ENCODE peak calls at places on chromosomes 6 and 20, in four cellular contexts. One of them, this sample, is unnamed.

GRCh38 chr6:100456178-100456880 is 8.4 kb downstream of the SIM1 start:
- DNase-seq in mammary epithelial cell: no peak
- DNase-seq in tibial artery: no peak
- DNase-seq in SK-N-SH: no peak
- DNase-seq in this sample: no peak

GRCh38 chr20:45970646-45971424 is 1.2 kb downstream of the ZNF335 start:
- DNase-seq in mammary epithelial cell: no peak
- DNase-seq in tibial artery: no peak
- DNase-seq in SK-N-SH: peak; percentile 53
- DNase-seq in this sample: peak; percentile 71

GRCh38 chr6:10883312-10884244 is 1.7 kb upstream of the GCM2 start:
- DNase-seq in SK-N-SH: no peak
- DNase-seq in tibial artery: no peak
- DNase-seq in mammary epithelial cell: no peak
- DNase-seq in this sample: no peak

GRCh38 chr6:79421001-79421411 is 116.2 kb downstream of the LCA5 start:
- DNase-seq in mammary epithelial cell: peak; percentile 30
- DNase-seq in SK-N-SH: no peak
- DNase-seq in tibial artery: no peak
- DNase-seq in this sample: no peak

GRCh38 chr6:42315991-42316378 is 98.3 kb upstream of the MRPS10 start:
- DNase-seq in mammary epithelial cell: peak; percentile 83
- DNase-seq in SK-N-SH: no peak
- DNase-seq in tibial artery: no peak
- DNase-seq in this sample: no peak

GRCh38 chr6:56842602-56843475 is 112.1 kb upstream of the BEND6 start:
- DNase-seq in mammary epithelial cell: peak; percentile 64
- DNase-seq in SK-N-SH: peak; percentile 36
- DNase-seq in tibial artery: peak; percentile 32
- DNase-seq in this sample: peak; percentile 52

GRCh38 chr6:10658910-10659696 is 35.3 kb downstream of the C6orf52 start:
- DNase-seq in tibial artery: no peak
- DNase-seq in mammary epithelial cell: no peak
- DNase-seq in SK-N-SH: no peak
- DNase-seq in this sample: no peak

GRCh38 chr6:6788394-6789020 is 200.0 kb downstream of the LY86 start:
- DNase-seq in tibial artery: no peak
- DNase-seq in SK-N-SH: no peak
- DNase-seq in mammary epithelial cell: no peak
- DNase-seq in this sample: no peak

GRCh38 chr6:71011861-71012260 is 55.0 kb upstream of the B3GAT2 start:
- DNase-seq in SK-N-SH: no peak
- DNase-seq in mammary epithelial cell: no peak
- DNase-seq in tibial artery: no peak
- DNase-seq in this sample: no peak

GRCh38 chr20:49982346-49983122 is at the start of gene SNAI1:
- DNase-seq in mammary epithelial cell: peak; percentile 68
- DNase-seq in SK-N-SH: peak; percentile 98
- DNase-seq in tibial artery: peak; percentile 62
- DNase-seq in this sample: peak; percentile 90

GRCh38 chr20:3749689-3750639 is 17.5 kb downstream of the HSPA12B start:
- DNase-seq in tibial artery: no peak
- DNase-seq in mammary epithelial cell: peak; percentile 23
- DNase-seq in SK-N-SH: peak; percentile 98
- DNase-seq in this sample: no peak

GRCh38 chr6:140478631-140479030 is 1104.2 kb upstream of the CITED2 start:
- DNase-seq in tibial artery: no peak
- DNase-seq in SK-N-SH: no peak
- DNase-seq in mammary epithelial cell: no peak
- DNase-seq in this sample: no peak

GRCh38 chr6:10595731-10596664 is 74.8 kb downstream of the GCNT2 start:
- DNase-seq in mammary epithelial cell: no peak
- DNase-seq in tibial artery: no peak
- DNase-seq in SK-N-SH: no peak
- DNase-seq in this sample: no peak

GRCh38 chr6:49919935-49920644 is 43.9 kb downstream of the DEFB114 start:
- DNase-seq in tibial artery: no peak
- DNase-seq in SK-N-SH: no peak
- DNase-seq in mammary epithelial cell: no peak
- DNase-seq in this sample: no peak

GRCh38 chr6:139611327-139611958 is 237.0 kb upstream of the CITED2 start:
- DNase-seq in SK-N-SH: no peak
- DNase-seq in tibial artery: no peak
- DNase-seq in mammary epithelial cell: no peak
- DNase-seq in this sample: no peak

GRCh38 chr6:24536466-24536865 is 41.7 kb downstream of the ALDH5A1 start:
- DNase-seq in SK-N-SH: no peak
- DNase-seq in mammary epithelial cell: no peak
- DNase-seq in tibial artery: no peak
- DNase-seq in this sample: no peak

GRCh38 chr6:28105286-28105685 is 19.1 kb upstream of the ZSCAN16 start:
- DNase-seq in SK-N-SH: peak; percentile 25
- DNase-seq in tibial artery: no peak
- DNase-seq in mammary epithelial cell: peak; percentile 12
- DNase-seq in this sample: no peak

GRCh38 chr20:3651204-3651970 is 11.8 kb downstream of the GFRA4 start:
- DNase-seq in mammary epithelial cell: no peak
- DNase-seq in SK-N-SH: no peak
- DNase-seq in tibial artery: no peak
- DNase-seq in this sample: peak; percentile 31

GRCh38 chr6:137493218-137494038 is 766 bp downstream of the OLIG3 start:
- DNase-seq in mammary epithelial cell: no peak
- DNase-seq in SK-N-SH: no peak
- DNase-seq in tibial artery: no peak
- DNase-seq in this sample: peak; percentile 72

GRCh38 chr6:170157567-170158218 is 133.2 kb downstream of the DLL1 start:
- DNase-seq in mammary epithelial cell: no peak
- DNase-seq in SK-N-SH: no peak
- DNase-seq in tibial artery: no peak
- DNase-seq in this sample: peak; percentile 3

GRCh38 chr20:6583134-6583738 is 184.2 kb upstream of the BMP2 start:
- DNase-seq in mammary epithelial cell: peak; percentile 58
- DNase-seq in tibial artery: no peak
- DNase-seq in SK-N-SH: peak; percentile 26
- DNase-seq in this sample: peak; percentile 67

GRCh38 chr6:146545608-146546007 is 2.0 kb downstream of the RAB32 start:
- DNase-seq in mammary epithelial cell: peak; percentile 30
- DNase-seq in SK-N-SH: no peak
- DNase-seq in tibial artery: no peak
- DNase-seq in this sample: no peak

GRCh38 chr6:138346302-138347195 is 31.2 kb upstream of the SMIM28 start:
- DNase-seq in tibial artery: no peak
- DNase-seq in SK-N-SH: no peak
- DNase-seq in mammary epithelial cell: peak; percentile 39
- DNase-seq in this sample: no peak

GRCh38 chr6:136709429-136709828 is 82.8 kb downstream of the MAP3K5 start:
- DNase-seq in SK-N-SH: no peak
- DNase-seq in mammary epithelial cell: no peak
- DNase-seq in tibial artery: no peak
- DNase-seq in this sample: no peak

GRCh38 chr6:22764521-22764920 is 195.2 kb downstream of the HDGFL1 start:
- DNase-seq in mammary epithelial cell: peak; percentile 21
- DNase-seq in tibial artery: no peak
- DNase-seq in SK-N-SH: no peak
- DNase-seq in this sample: no peak

GRCh38 chr20:35006531-35006971 is 50.9 kb downstream of the MYH7B start:
- DNase-seq in SK-N-SH: peak; percentile 15
- DNase-seq in mammary epithelial cell: no peak
- DNase-seq in tibial artery: peak; percentile 15
- DNase-seq in this sample: peak; percentile 22

GRCh38 chr20:34922654-34923381 is 32.8 kb downstream of the GSS start:
- DNase-seq in tibial artery: peak; percentile 37
- DNase-seq in SK-N-SH: no peak
- DNase-seq in mammary epithelial cell: peak; percentile 80
- DNase-seq in this sample: no peak

GRCh38 chr6:95576621-95577316 is 566 bp upstream of the MANEA start:
- DNase-seq in tibial artery: no peak
- DNase-seq in SK-N-SH: no peak
- DNase-seq in mammary epithelial cell: peak; percentile 22
- DNase-seq in this sample: no peak

DNA sequence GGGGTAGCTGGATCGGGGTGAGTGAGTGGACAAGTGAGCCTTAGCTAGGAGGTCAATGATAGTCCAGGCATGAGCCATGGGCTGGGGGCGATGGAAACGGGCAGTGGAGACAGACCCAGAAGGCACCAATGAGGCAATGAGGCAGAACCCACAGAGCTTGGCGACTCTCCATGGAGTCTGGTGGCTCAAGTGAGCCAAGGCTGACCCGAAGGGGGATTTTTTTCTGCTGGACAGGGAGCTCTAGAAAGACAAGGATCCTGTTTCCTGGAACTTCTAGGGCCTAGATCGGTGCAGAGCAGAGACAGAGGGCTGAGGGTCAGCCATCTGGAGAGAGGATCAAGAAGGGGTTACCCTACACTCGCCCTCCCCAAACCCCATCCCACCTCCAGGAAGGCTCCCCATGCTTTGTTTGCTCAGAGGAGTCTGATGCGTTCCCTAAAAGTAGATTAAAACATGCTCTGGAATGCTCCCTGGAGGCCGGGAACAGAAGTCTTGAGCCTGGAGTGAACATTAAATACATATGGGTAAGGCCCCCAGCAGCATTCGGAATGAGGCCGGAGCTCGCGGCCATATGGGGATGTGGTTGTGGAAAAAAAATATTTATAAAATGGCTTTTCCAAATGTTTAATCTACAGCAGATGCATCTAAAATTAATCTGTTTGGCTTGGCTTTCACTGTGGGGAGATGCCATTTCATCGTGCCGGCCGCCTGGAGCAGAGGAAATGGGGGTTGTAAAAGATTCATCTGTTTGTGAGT is 237.8 kb upstream of the PMEPA1 start:
- DNase-seq in mammary epithelial cell: no peak
- DNase-seq in tibial artery: no peak
- DNase-seq in SK-N-SH: no peak
- DNase-seq in this sample: no peak
- TF ChIP-seq CTCF in mammary epithelial cell: no peak
- TF ChIP-seq CTCF in tibial artery: no peak
- TF ChIP-seq CTCF in SK-N-SH: peak; percentile 29
- TF ChIP-seq CTCF in this sample: no peak

DNA sequence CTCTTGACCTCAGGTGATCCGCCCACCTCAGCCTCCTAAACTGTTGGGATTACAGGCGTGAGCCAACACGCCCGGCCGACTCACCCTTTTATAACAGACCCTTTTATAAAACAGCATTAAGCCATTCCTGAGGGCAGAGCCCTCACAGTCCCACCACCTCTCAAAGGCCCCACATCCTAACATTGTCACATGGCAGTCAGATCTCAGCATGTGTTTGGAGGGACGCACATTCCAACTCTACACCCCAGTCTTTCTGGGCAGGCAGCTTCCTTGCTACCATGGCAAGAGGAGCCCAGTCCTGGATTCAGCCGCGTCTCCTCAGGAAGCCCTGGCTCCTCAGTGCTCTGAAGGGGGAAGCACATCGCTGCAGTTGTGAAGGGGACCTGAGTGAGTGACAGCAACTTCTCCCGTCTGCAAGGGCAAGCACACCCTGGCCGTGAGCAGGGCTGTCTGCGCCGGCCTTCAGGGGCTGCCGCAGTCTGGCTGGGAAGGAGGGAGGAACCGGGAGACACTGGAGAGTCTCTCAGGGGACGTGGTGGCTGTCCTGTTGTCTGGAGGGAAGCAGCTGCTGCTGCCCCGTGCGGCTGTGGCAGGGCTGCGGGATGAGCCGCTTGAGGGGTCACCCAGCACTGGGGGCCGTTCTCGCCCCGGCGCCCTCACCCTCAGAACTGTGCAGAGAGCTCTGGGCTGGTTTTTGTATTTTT is 15.9 kb downstream of the OSBPL2 start:
- DNase-seq in mammary epithelial cell: no peak
- DNase-seq in tibial artery: no peak
- DNase-seq in SK-N-SH: no peak
- DNase-seq in this sample: no peak
- H3K27ac ChIP-seq in mammary epithelial cell: no peak overlapping the region
- H3K27ac ChIP-seq in tibial artery: no peak overlapping the region
- H3K27ac ChIP-seq in SK-N-SH: no peak overlapping the region
- H3K27ac ChIP-seq in this sample: no peak overlapping the region

GRCh38 chr6:134312038-134312660 is 5.8 kb downstream of the SGK1 start:
- DNase-seq in mammary epithelial cell: no peak
- DNase-seq in SK-N-SH: no peak
- DNase-seq in tibial artery: no peak
- DNase-seq in this sample: no peak

GRCh38 chr6:134315974-134316391 is 1.9 kb downstream of the SGK1 start:
- DNase-seq in SK-N-SH: no peak
- DNase-seq in mammary epithelial cell: no peak
- DNase-seq in tibial artery: no peak
- DNase-seq in this sample: no peak

GRCh38 chr6:134316733-134317431 is 1.0 kb downstream of the SGK1 start:
- DNase-seq in SK-N-SH: peak; percentile 21
- DNase-seq in mammary epithelial cell: no peak
- DNase-seq in tibial artery: no peak
- DNase-seq in this sample: no peak

GRCh38 chr6:134315189-134315588 is 2.7 kb downstream of the SGK1 start:
- DNase-seq in tibial artery: no peak
- DNase-seq in SK-N-SH: no peak
- DNase-seq in mammary epithelial cell: no peak
- DNase-seq in this sample: no peak

DNA sequence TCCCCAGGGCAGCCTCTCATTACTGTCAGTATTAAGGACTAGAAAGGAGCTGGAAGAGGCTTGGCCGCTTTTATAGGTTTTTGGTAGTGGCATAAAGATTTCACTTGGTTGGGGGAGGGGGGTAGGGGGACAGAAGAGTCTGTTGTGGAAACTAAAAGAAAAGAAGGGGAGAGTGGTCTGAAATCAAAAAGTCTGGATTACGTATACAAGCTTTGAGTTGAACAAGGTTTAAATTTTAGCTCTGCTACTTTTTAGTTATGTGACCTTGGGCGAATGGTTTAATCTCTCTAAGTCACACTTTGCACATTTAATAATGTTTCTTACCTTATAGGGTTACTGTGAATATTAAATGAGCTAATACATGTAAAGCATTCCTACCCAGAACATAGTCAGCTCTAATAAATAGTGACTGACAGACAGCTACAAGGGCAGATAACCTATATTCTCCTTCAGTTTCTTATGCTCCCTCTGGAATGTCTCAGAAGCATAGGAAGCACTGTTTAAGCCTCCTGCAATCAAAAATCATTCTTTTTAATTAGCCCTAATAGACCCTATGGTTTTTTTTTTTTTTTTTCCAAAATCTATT is 3.6 kb downstream of the SGK1 start:
- DNase-seq in mammary epithelial cell: no peak
- DNase-seq in SK-N-SH: no peak
- DNase-seq in tibial artery: no peak
- DNase-seq in this sample: no peak
- H3K4me3 ChIP-seq in mammary epithelial cell: no peak overlapping the region
- H3K4me3 ChIP-seq in SK-N-SH: no peak overlapping the region
- H3K4me3 ChIP-seq in tibial artery: no peak overlapping the region
- H3K4me3 ChIP-seq in this sample: no peak overlapping the region

GRCh38 chr6:94071835-94072234 is 652.5 kb upstream of the EPHA7 start:
- DNase-seq in SK-N-SH: no peak
- DNase-seq in tibial artery: no peak
- DNase-seq in mammary epithelial cell: no peak
- DNase-seq in this sample: no peak
- TF ChIP-seq CTCF in SK-N-SH: peak; percentile 44
- TF ChIP-seq CTCF in tibial artery: no peak
- TF ChIP-seq CTCF in mammary epithelial cell: no peak
- TF ChIP-seq CTCF in this sample: no peak

GRCh38 chr20:53855733-53856132 is 214.7 kb downstream of the BCAS1 start:
- DNase-seq in SK-N-SH: no peak
- DNase-seq in tibial artery: no peak
- DNase-seq in mammary epithelial cell: no peak
- DNase-seq in this sample: no peak
- H3K27ac ChIP-seq in SK-N-SH: no peak overlapping the region
- H3K27ac ChIP-seq in tibial artery: no peak overlapping the region
- H3K27ac ChIP-seq in mammary epithelial cell: no peak overlapping the region
- H3K27ac ChIP-seq in this sample: no peak overlapping the region

GRCh38 chr6:29793036-29793356 is 34.6 kb upstream of the HLA-G start:
- DNase-seq in mammary epithelial cell: no peak
- DNase-seq in tibial artery: no peak
- DNase-seq in SK-N-SH: no peak
- DNase-seq in this sample: no peak
- H3K4me3 ChIP-seq in mammary epithelial cell: peak overlapping the region; percentile 75
- H3K4me3 ChIP-seq in tibial artery: peak overlapping the region; percentile 52
- H3K4me3 ChIP-seq in SK-N-SH: peak overlapping the region; percentile 32
- H3K4me3 ChIP-seq in this sample: peak overlapping the region; percentile 55

This sample was measured in Peyer's patch.